ENCODE peak calls at places on chromosomes 7 and 10, in eight cellular contexts. H is stimulated activated CD8-positive, alpha-beta memory T cell treated with anti-CD3 and anti-CD28 coated beads, Interleukin-15, amount 100 ng/mL, for 48 hours; U is endothelial cell; F is HuH-7.5; L is AG04450; Y is mucosa of gallbladder; S is NCI-H1105 treated with DMSO at 0.1 percent for 48 hours; V is NCI-H1092 treated with DMSO at 0.1 percent for 48 hours. O is an unnamed sample.
A peak's percentile ranks its signal among the peaks of the same experiment; 100 is the strongest.

GRCh38 chr7:45692031-45692430 is 117.9 kb downstream of the ADCY1 start:
- DNase-seq in H (no peak), U (no peak), F (no peak), L (no peak), Y (no peak), S (no peak), V (no peak), O (no peak)

GRCh38 chr10:11750420-11750819 is 8.2 kb downstream of the ECHDC3 start:
- DNase-seq in H (no peak), U (no peak), F (no peak), L (no peak), Y (no peak), S (no peak), V (no peak), O (no peak)

GRCh38 chr10:72049969-72050781 is 38.2 kb downstream of the SPOCK2 start:
- DNase-seq in H (no peak), U (no peak), F (no peak), L (no peak), Y (no peak), S (no peak), V (no peak), O (no peak)

GRCh38 chr10:69802424-69803161 is 887 bp downstream of the COL13A1 start:
- DNase-seq in H (no peak), U (peak; percentile 59), F (no peak), L (no peak), Y (no peak), S (no peak), V (no peak), O (no peak)

GRCh38 chr7:116173051-116174028 is 37.0 kb upstream of the TES start:
- DNase-seq in H (no peak), U (peak; percentile 25), F (peak; percentile 36), L (peak; percentile 52), Y (peak; percentile 27), S (peak; percentile 61), V (peak; percentile 63), O (peak; percentile 65)

GRCh38 chr10:94232711-94233383 is 129.9 kb downstream of the NOC3L start:
- DNase-seq in H (no peak), U (no peak), F (no peak), L (no peak), Y (no peak), S (no peak), V (no peak), O (no peak)

GRCh38 chr10:78035025-78035424 is 1.4 kb downstream of the RPS24 start:
- DNase-seq in H (no peak), U (no peak), F (no peak), L (no peak), Y (no peak), S (no peak), V (no peak), O (peak; percentile 18)

GRCh38 chr7:143295870-143296269 is 7.7 kb downstream of the CASP2 start:
- DNase-seq in H (no peak), U (no peak), F (no peak), L (no peak), Y (no peak), S (no peak), V (no peak), O (peak; percentile 38)

GRCh38 chr7:51428226-51428887 is 111.7 kb upstream of the COBL start:
- DNase-seq in H (no peak), U (peak; percentile 29), F (no peak), L (no peak), Y (no peak), S (peak; percentile 4), V (peak; percentile 5), O (peak; percentile 8)

GRCh38 chr10:7475046-7475860 is 64.4 kb upstream of the SFMBT2 start:
- DNase-seq in H (no peak), U (peak; percentile 60), F (no peak), L (no peak), Y (no peak), S (peak; percentile 15), V (peak; percentile 90), O (no peak)

GRCh38 chr10:98170249-98171117 is 36.0 kb downstream of the R3HCC1L start:
- DNase-seq in H (no peak), U (peak; percentile 55), F (peak; percentile 27), L (peak; percentile 20), Y (peak; percentile 32), S (peak; percentile 3), V (peak; percentile 16), O (peak; percentile 67)

GRCh38 chr7:9125246-9125645 is 691.8 kb downstream of the NXPH1 start:
- DNase-seq in H (no peak), U (no peak), F (no peak), L (no peak), Y (no peak), S (no peak), V (no peak), O (no peak)

GRCh38 chr10:132977076-132977475 is 34.7 kb upstream of the CFAP46 start:
- DNase-seq in H (no peak), U (no peak), F (no peak), L (no peak), Y (no peak), S (no peak), V (no peak), O (no peak)

GRCh38 chr7:156020566-156020965 is 208.3 kb upstream of the SHH start:
- DNase-seq in H (no peak), U (no peak), F (no peak), L (no peak), Y (no peak), S (no peak), V (no peak), O (no peak)